ENCODE peak calls at places on chromosomes 11 and 22, in four cellular contexts. One of them, this sample, is unnamed.

GRCh38 chr11:68142028-68142412 is 20.8 kb upstream of the CHKA start:
- DNase-seq in testis: no peak
- DNase-seq in IMR-90: no peak
- DNase-seq in bronchial epithelial cell: no peak
- DNase-seq in this sample: peak; percentile 83

GRCh38 chr11:30025396-30026139 is 8.7 kb upstream of the KCNA4 start:
- DNase-seq in bronchial epithelial cell: no peak
- DNase-seq in testis: no peak
- DNase-seq in IMR-90: no peak
- DNase-seq in this sample: no peak

GRCh38 chr11:132318421-132319157 is 948.2 kb downstream of the NTM start:
- DNase-seq in IMR-90: peak; percentile 76
- DNase-seq in testis: no peak
- DNase-seq in bronchial epithelial cell: peak; percentile 76
- DNase-seq in this sample: peak; percentile 12

GRCh38 chr11:13415201-13415600 is 47.8 kb downstream of the BTBD10 start:
- DNase-seq in testis: no peak
- DNase-seq in bronchial epithelial cell: peak; percentile 5
- DNase-seq in IMR-90: no peak
- DNase-seq in this sample: no peak

GRCh38 chr11:86176165-86176884 is 68.2 kb upstream of the EED start:
- DNase-seq in testis: no peak
- DNase-seq in IMR-90: peak; percentile 52
- DNase-seq in bronchial epithelial cell: peak; percentile 83
- DNase-seq in this sample: no peak

GRCh38 chr11:111531687-111532364 is 8.7 kb upstream of the LAYN start:
- DNase-seq in testis: no peak
- DNase-seq in IMR-90: peak; percentile 95
- DNase-seq in bronchial epithelial cell: peak; percentile 96
- DNase-seq in this sample: peak; percentile 88

GRCh38 chr11:112241486-112241885 is 15.3 kb downstream of the PTS start:
- DNase-seq in bronchial epithelial cell: no peak
- DNase-seq in testis: no peak
- DNase-seq in IMR-90: peak; percentile 85
- DNase-seq in this sample: no peak

GRCh38 chr22:39194098-39194497 is 41.6 kb upstream of the CBX7 start:
- DNase-seq in IMR-90: no peak
- DNase-seq in bronchial epithelial cell: no peak
- DNase-seq in testis: no peak
- DNase-seq in this sample: no peak

GRCh38 chr11:65895482-65895981 is 4.7 kb downstream of the FOSL1 start:
- DNase-seq in testis: no peak
- DNase-seq in IMR-90: no peak
- DNase-seq in bronchial epithelial cell: no peak
- DNase-seq in this sample: no peak

GRCh38 chr11:92707665-92708064 is 261.8 kb upstream of the MTNR1B start:
- DNase-seq in bronchial epithelial cell: no peak
- DNase-seq in testis: no peak
- DNase-seq in IMR-90: no peak
- DNase-seq in this sample: no peak

GRCh38 chr22:39248254-39248653 is 3.5 kb upstream of the PDGFB start:
- DNase-seq in IMR-90: no peak
- DNase-seq in testis: no peak
- DNase-seq in bronchial epithelial cell: no peak
- DNase-seq in this sample: peak; percentile 69

GRCh38 chr11:108703916-108704315 is 39.0 kb downstream of the DDX10 start:
- DNase-seq in IMR-90: no peak
- DNase-seq in bronchial epithelial cell: peak; percentile 70
- DNase-seq in testis: no peak
- DNase-seq in this sample: no peak

GRCh38 chr11:26823963-26824362 is 102.1 kb upstream of the SLC5A12 start:
- DNase-seq in bronchial epithelial cell: no peak
- DNase-seq in testis: no peak
- DNase-seq in IMR-90: no peak
- DNase-seq in this sample: no peak

GRCh38 chr22:45726081-45726480 is 54.4 kb downstream of the ATXN10 start:
- DNase-seq in bronchial epithelial cell: no peak
- DNase-seq in IMR-90: no peak
- DNase-seq in testis: no peak
- DNase-seq in this sample: no peak
- H3K36me3 ChIP-seq in bronchial epithelial cell: peaks cover 4% of the 10 kb centered on the region
- H3K36me3 ChIP-seq in IMR-90: peaks cover 17% of the 10 kb centered on the region
- H3K36me3 ChIP-seq in testis: no peaks in the 10 kb centered on the region
- H3K36me3 ChIP-seq in this sample: peaks cover 67% of the 10 kb centered on the region

GRCh38 chr22:33803371-33803770 is 116.9 kb downstream of the LARGE1 start:
- DNase-seq in testis: no peak
- DNase-seq in IMR-90: peak; percentile 98
- DNase-seq in bronchial epithelial cell: peak; percentile 74
- DNase-seq in this sample: peak; percentile 54
- H3K4me3 ChIP-seq in testis: no peak overlapping the region
- H3K4me3 ChIP-seq in IMR-90: no peak overlapping the region
- H3K4me3 ChIP-seq in bronchial epithelial cell: no peak overlapping the region
- H3K4me3 ChIP-seq in this sample: no peak overlapping the region

GRCh38 chr11:16153951-16154350 is 202.4 kb downstream of the SOX6 start:
- DNase-seq in IMR-90: no peak
- DNase-seq in bronchial epithelial cell: peak; percentile 69
- DNase-seq in testis: no peak
- DNase-seq in this sample: no peak

GRCh38 chr11:16155448-16155847 is 200.9 kb downstream of the SOX6 start:
- DNase-seq in testis: no peak
- DNase-seq in bronchial epithelial cell: peak; percentile 82
- DNase-seq in IMR-90: no peak
- DNase-seq in this sample: no peak

GRCh38 chr11:16154715-16155396 is 201.5 kb downstream of the SOX6 start:
- DNase-seq in testis: no peak
- DNase-seq in IMR-90: no peak
- DNase-seq in bronchial epithelial cell: peak; percentile 89
- DNase-seq in this sample: no peak

GRCh38 chr11:16148301-16148787 is 208.0 kb downstream of the SOX6 start:
- DNase-seq in testis: no peak
- DNase-seq in bronchial epithelial cell: no peak
- DNase-seq in IMR-90: no peak
- DNase-seq in this sample: no peak

DNA sequence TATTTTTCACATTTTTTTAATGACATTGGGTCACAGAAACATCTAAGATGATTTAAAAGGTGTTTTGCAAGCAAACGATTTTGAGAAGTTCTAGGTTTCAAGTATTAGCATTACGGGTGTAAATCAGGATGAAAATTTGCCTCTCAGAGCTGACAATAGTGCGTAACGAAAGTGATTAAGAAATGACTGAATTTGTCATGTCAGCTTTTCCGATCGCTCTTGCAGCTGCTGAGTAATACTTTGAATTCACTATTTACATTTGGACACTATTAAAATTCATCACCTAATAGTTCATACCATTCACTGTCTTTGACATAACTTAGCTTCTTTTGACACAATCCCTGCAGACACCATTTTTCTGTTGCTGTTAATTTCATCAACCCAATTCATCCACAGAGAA is 205.2 kb downstream of the SOX6 start:
- DNase-seq in testis: no peak
- DNase-seq in bronchial epithelial cell: no peak
- DNase-seq in IMR-90: no peak
- DNase-seq in this sample: no peak
- H3K36me3 ChIP-seq in testis: no peaks in the 10 kb centered on the region
- H3K36me3 ChIP-seq in bronchial epithelial cell: no peaks in the 10 kb centered on the region
- H3K36me3 ChIP-seq in IMR-90: no peaks in the 10 kb centered on the region
- H3K36me3 ChIP-seq in this sample: no peaks in the 10 kb centered on the region

DNA sequence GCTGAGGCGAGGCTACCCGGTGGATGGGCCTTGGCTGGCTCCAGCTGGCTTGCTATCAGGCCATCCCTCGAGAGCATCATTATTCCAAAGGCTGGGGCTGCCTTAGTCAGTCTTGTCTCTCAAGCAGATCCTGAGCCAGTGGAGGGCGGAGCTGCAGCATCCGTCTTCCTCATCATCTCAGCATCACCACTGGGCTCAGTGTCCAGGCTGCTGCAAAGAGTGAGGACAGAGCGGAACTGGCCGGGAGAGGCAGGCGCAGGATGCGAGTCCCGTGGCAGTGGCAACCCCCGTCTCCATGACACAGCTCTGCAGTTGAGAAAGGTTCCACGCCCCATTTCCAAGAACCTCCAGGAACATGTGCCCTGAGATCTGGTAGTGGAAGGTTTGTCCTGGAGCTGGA is 4.4 kb downstream of the TP53I11 start:
- DNase-seq in IMR-90: no peak
- DNase-seq in bronchial epithelial cell: no peak
- DNase-seq in testis: peak; percentile 39
- DNase-seq in this sample: no peak
- H3K4me3 ChIP-seq in IMR-90: no peak overlapping the region
- H3K4me3 ChIP-seq in bronchial epithelial cell: no peak overlapping the region
- H3K4me3 ChIP-seq in testis: no peak overlapping the region
- H3K4me3 ChIP-seq in this sample: no peak overlapping the region

GRCh38 chr11:117385906-117386305 is 58.3 kb downstream of the CEP164 start:
- DNase-seq in IMR-90: no peak
- DNase-seq in testis: no peak
- DNase-seq in bronchial epithelial cell: no peak
- DNase-seq in this sample: no peak
- H3K36me3 ChIP-seq in IMR-90: peaks cover 41% of the 10 kb centered on the region
- H3K36me3 ChIP-seq in testis: no peaks in the 10 kb centered on the region
- H3K36me3 ChIP-seq in bronchial epithelial cell: peaks cover 20% of the 10 kb centered on the region
- H3K36me3 ChIP-seq in this sample: peaks cover 50% of the 10 kb centered on the region

DNA sequence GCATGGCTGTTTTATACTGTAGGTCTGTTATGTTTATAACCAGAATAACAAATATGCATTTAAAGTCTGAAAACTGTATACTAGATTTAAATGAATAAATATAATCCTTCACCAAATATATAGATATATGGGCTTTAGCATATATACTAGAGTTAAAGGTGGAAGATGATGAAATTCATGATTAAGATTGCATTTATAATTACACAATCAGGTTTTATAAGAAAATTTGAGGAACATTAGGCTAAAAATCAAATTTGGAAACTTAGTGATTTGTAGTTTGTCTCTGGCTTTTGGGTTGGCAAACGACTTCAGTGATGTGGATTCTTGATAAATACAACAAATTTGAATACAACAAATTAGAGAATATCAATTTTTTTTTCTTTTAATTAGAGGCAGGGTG is 10.0 kb downstream of the BCL2L13 start:
- DNase-seq in bronchial epithelial cell: no peak
- DNase-seq in testis: no peak
- DNase-seq in IMR-90: no peak
- DNase-seq in this sample: no peak
- H3K4me3 ChIP-seq in bronchial epithelial cell: no peak overlapping the region
- H3K4me3 ChIP-seq in testis: no peak overlapping the region
- H3K4me3 ChIP-seq in IMR-90: no peak overlapping the region
- H3K4me3 ChIP-seq in this sample: no peak overlapping the region

GRCh38 chr11:102390667-102391449 is 43.8 kb downstream of the BIRC2 start:
- DNase-seq in bronchial epithelial cell: peak; percentile 63
- DNase-seq in testis: peak; percentile 77
- DNase-seq in IMR-90: peak; percentile 63
- DNase-seq in this sample: peak; percentile 54
- H3K36me3 ChIP-seq in bronchial epithelial cell: peaks cover 12% of the 10 kb centered on the region
- H3K36me3 ChIP-seq in testis: no peaks in the 10 kb centered on the region
- H3K36me3 ChIP-seq in IMR-90: peaks cover 35% of the 10 kb centered on the region
- H3K36me3 ChIP-seq in this sample: peaks cover 28% of the 10 kb centered on the region

DNA sequence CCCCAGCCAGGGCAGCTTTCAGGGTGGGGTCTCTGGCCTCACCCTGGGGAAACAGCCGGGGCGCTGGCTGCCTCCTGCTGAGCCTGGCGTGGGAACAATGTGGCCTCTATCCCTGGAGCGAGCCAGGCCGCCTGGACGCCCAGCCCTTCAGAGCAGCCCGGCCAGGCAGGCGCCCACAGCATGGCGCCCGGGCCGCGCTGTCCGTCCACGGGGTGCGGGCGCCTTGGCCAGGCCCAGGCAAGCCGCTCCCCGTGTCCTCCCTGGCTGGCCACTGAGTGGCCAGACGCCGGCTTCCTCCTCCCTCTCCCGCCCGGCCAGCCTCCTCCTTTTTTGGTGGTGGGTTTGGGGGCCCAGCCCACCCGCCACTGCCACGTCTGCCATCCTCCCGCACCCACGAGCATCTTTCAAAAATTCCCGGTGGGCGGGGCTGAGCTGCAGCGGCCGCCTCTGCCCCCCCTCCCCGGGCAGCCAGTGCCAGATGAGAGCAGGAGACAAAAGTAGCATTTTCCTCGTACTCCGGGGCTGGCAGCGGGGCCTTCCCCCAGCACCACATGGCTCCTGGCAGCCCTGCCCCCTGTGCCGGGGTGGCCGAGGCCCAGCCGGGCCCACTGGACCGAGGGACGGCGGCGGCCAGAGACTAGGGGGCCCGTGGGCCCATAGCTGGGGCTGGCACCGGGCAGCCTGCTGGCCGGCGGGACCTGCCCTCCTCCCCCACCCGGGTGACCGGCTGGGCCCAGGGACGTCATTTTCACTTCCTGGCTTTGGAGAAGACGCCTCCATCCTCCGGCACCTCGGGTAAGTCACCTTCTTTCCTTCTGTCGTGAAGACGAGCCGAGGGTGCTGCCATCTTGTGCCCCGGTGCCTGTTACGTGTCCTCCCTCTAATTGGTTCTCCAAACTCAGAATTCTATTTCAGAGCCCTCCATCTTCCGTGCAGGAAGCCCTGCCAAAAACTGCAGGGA is 70.2 kb upstream of the PPARA start:
- DNase-seq in bronchial epithelial cell: no peak
- DNase-seq in IMR-90: no peak
- DNase-seq in testis: peak; percentile 90
- DNase-seq in this sample: peak; percentile 96
- H3K4me3 ChIP-seq in bronchial epithelial cell: no peak overlapping the region
- H3K4me3 ChIP-seq in IMR-90: peak overlapping the region; percentile 35
- H3K4me3 ChIP-seq in testis: peak overlapping the region; percentile 86
- H3K4me3 ChIP-seq in this sample: peak overlapping the region; percentile 78